ENCODE peak calls at places on chromosome 14, in ten cellular contexts. X, Y, R, Z, E, C, N, H, U and V are unnamed samples.

GRCh38 chr14:95679995-95680735 is 6.1 kb upstream of the TCL1B start:
- DNase-seq in H (no peak), X (peak; percentile 62), N (no peak), Y (no peak), U (no peak), Z (no peak), C (no peak), E (no peak), R (no peak), V (no peak)

GRCh38 chr14:47278233-47278842 is 397.1 kb downstream of the MDGA2 start:
- DNase-seq in C (peak; percentile 69), H (peak; percentile 43), X (peak; percentile 86), E (peak; percentile 49), U (peak; percentile 70), N (peak; percentile 28), R (peak; percentile 54), Y (no peak), Z (peak; percentile 9), V (peak; percentile 40)

GRCh38 chr14:60648934-60649814 is at the start of gene SIX1:
- DNase-seq in Y (no peak), C (peak; percentile 76), E (no peak), R (peak; percentile 85), H (peak; percentile 75), X (no peak), Z (peak; percentile 90), U (peak; percentile 97), N (peak; percentile 95), V (peak; percentile 91)

GRCh38 chr14:28294834-28295440 is 471.6 kb upstream of the FOXG1 start:
- DNase-seq in Y (no peak), N (peak; percentile 57), Z (peak; percentile 63), R (peak; percentile 75), X (peak; percentile 62), E (peak; percentile 63), H (no peak), C (peak; percentile 9), U (peak; percentile 60), V (peak; percentile 66)

GRCh38 chr14:55221186-55221585 is 29.8 kb upstream of the DLGAP5 start:
- DNase-seq in Z (peak; percentile 87), U (peak; percentile 86), E (no peak), H (no peak), R (no peak), Y (no peak), N (peak; percentile 42), X (no peak), C (no peak), V (peak; percentile 81)

GRCh38 chr14:53615254-53615653 is 341.4 kb downstream of the BMP4 start:
- DNase-seq in E (no peak), U (no peak), H (no peak), N (no peak), Z (no peak), Y (no peak), R (no peak), X (no peak), C (no peak), V (no peak)

GRCh38 chr14:100679707-100680438 is 46.8 kb upstream of the DLK1 start:
- DNase-seq in N (peak; percentile 91), Y (no peak), R (peak; percentile 50), X (no peak), U (no peak), H (no peak), Z (peak; percentile 90), C (no peak), E (no peak), V (peak; percentile 86)

GRCh38 chr14:84225243-84225642 is 1304.7 kb upstream of the FLRT2 start:
- DNase-seq in Y (no peak), X (no peak), C (peak; percentile 6), U (no peak), H (no peak), E (no peak), N (no peak), R (no peak), Z (no peak), V (no peak)

GRCh38 chr14:91387135-91387849 is 30.3 kb downstream of the CCDC88C start:
- DNase-seq in R (no peak), X (no peak), N (peak; percentile 67), H (no peak), C (no peak), U (no peak), Y (no peak), Z (peak; percentile 76), E (no peak), V (peak; percentile 6)

GRCh38 chr14:51566831-51567582 is 84.7 kb upstream of the FRMD6 start:
- DNase-seq in U (no peak), C (no peak), N (no peak), H (no peak), X (no peak), Y (no peak), R (no peak), E (no peak), Z (no peak), V (no peak)

GRCh38 chr14:69493038-69493437 is 8.5 kb downstream of the PLEKHD1 start:
- DNase-seq in R (no peak), H (no peak), C (no peak), E (no peak), U (no peak), N (no peak), X (no peak), Z (no peak), Y (no peak), V (no peak)

GRCh38 chr14:45785240-45785639 is 532.2 kb upstream of the MIS18BP1 start:
- DNase-seq in R (no peak), X (no peak), Y (no peak), H (peak; percentile 82), C (no peak), Z (no peak), E (no peak), N (no peak), U (no peak), V (no peak)

GRCh38 chr14:102928412-102929348 is 6.2 kb downstream of the AMN start:
- DNase-seq in H (peak; percentile 87), Y (no peak), R (peak; percentile 87), C (peak; percentile 49), E (peak; percentile 37), Z (peak; percentile 30), U (no peak), X (peak; percentile 98), N (no peak), V (no peak)

DNA sequence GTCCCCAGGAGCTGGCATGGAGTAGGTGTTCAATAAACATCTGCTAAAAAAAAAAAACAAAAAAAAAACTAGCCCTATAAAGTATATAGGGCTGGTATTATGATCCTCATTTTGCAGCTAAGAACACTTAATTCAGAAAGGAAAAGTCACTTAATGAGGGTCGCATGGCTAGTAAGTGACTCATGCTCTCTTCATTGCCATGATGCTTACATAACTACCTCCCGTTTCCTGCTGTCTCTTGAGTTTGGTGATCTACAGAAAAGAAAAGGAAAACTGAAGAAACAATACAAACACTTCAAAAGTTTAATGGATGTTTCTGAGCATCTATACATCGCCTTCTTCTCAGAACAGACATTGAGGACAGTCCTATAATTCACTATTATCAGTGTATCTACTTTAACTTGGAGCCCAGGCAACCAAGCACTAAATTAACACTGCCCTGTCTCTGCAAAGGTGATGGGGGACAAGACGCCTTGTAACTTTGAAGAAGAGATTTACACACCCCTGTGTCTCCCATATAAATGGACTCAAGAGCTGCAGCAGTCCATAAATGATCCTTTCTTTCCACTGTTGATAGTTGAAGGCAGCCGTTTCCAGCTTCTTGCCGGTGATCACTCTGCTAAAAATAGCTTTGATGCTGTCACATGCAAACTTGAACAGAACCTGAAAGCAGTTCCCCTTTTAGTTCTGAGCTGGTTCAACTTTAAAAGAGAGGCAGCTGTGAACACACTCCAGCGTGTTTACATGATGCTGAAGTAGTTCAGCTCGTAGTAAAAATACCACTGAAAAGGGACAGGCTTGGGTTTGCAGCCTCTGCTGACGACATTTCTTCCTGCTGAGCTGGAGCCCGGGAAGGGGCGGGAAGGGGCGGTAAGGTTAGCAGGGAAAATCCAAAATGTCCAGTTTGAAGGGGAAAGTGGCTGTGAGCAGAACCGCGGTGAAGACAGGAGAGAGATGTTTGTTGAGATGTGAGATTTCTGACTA is 113.3 kb downstream of the FOXN3 start:
- DNase-seq in E (peak; percentile 78), U (peak; percentile 64), Y (peak; percentile 48), N (peak; percentile 90), Z (peak; percentile 89), R (peak; percentile 88), H (peak; percentile 36), C (peak; percentile 67), X (peak; percentile 92), V (peak; percentile 83)
- H3K4me3 ChIP-seq in E (peak overlapping the region; percentile 22), U (peak overlapping the region; percentile 44), Y (peak overlapping the region; percentile 43), N (peak overlapping the region; percentile 12), Z (peak overlapping the region; percentile 39), R (peak overlapping the region; percentile 48), H (no peak overlapping the region), C (no peak overlapping the region), X (peak overlapping the region; percentile 55), V (peak overlapping the region; percentile 5)

GRCh38 chr14:61662437-61663311 is 32.6 kb upstream of the HIF1A start:
- DNase-seq in C (peak; percentile 32), E (peak; percentile 70), R (peak; percentile 90), H (peak; percentile 35), Z (peak; percentile 83), N (peak; percentile 76), X (peak; percentile 99), U (peak; percentile 99), Y (peak; percentile 12), V (peak; percentile 82)
- H3K4me3 ChIP-seq in C (no peak overlapping the region), E (no peak overlapping the region), R (no peak overlapping the region), H (peak overlapping the region; percentile 10), Z (no peak overlapping the region), N (no peak overlapping the region), X (peak overlapping the region; percentile 37), U (peak overlapping the region; percentile 34), Y (no peak overlapping the region), V (no peak overlapping the region)

GRCh38 chr14:36512585-36513003 is 7.4 kb downstream of the NKX2-1 start:
- DNase-seq in H (no peak), U (no peak), Z (no peak), E (no peak), C (no peak), X (no peak), Y (no peak), R (no peak), N (no peak), V (no peak)

GRCh38 chr14:36513012-36513420 is 7.0 kb downstream of the NKX2-1 start:
- DNase-seq in H (no peak), N (no peak), Y (no peak), R (no peak), Z (no peak), X (no peak), U (no peak), E (no peak), C (no peak), V (no peak)

GRCh38 chr14:36514278-36515104 is 5.5 kb downstream of the NKX2-1 start:
- DNase-seq in N (no peak), X (no peak), C (no peak), R (no peak), E (no peak), Z (peak; percentile 64), Y (no peak), U (no peak), H (no peak), V (no peak)

GRCh38 chr14:36515105-36515593 is 4.9 kb downstream of the NKX2-1 start:
- DNase-seq in N (no peak), Z (no peak), X (no peak), E (no peak), H (no peak), C (no peak), R (no peak), U (no peak), Y (no peak), V (no peak)

GRCh38 chr14:36513451-36514277 is 6.4 kb downstream of the NKX2-1 start:
- DNase-seq in U (no peak), X (no peak), Y (no peak), C (no peak), H (no peak), N (no peak), E (no peak), R (no peak), Z (no peak), V (no peak)
- H3K4me3 ChIP-seq in U (no peak overlapping the region), X (no peak overlapping the region), Y (no peak overlapping the region), C (no peak overlapping the region), H (no peak overlapping the region), N (no peak overlapping the region), E (no peak overlapping the region), R (no peak overlapping the region), Z (no peak overlapping the region), V (no peak overlapping the region)

GRCh38 chr14:74563621-74564159 is 48.3 kb downstream of the LTBP2 start:
- DNase-seq in N (no peak), H (no peak), X (no peak), E (no peak), Z (no peak), R (no peak), C (no peak), U (no peak), Y (no peak), V (no peak)
- H3K4me3 ChIP-seq in N (no peak overlapping the region), H (no peak overlapping the region), X (no peak overlapping the region), E (no peak overlapping the region), Z (no peak overlapping the region), R (no peak overlapping the region), C (no peak overlapping the region), U (peak overlapping the region; percentile 35), Y (peak overlapping the region; percentile 12), V (no peak overlapping the region)